ENCODE peak calls at places on chromosome 1, in four cellular contexts. One of them, this sample, is unnamed.

GRCh38 chr1:40985875-40986274 is 6.4 kb downstream of the CTPS1 start:
- DNase-seq in H7: no peak
- DNase-seq in fibroblast of mammary gland: no peak
- DNase-seq in effector memory CD4-positive, alpha-beta T cell: no peak
- DNase-seq in this sample: no peak

GRCh38 chr1:29586991-29587745 is 350.8 kb downstream of the PTPRU start:
- DNase-seq in effector memory CD4-positive, alpha-beta T cell: no peak
- DNase-seq in H7: no peak
- DNase-seq in fibroblast of mammary gland: peak; percentile 52
- DNase-seq in this sample: no peak

GRCh38 chr1:65389296-65389695 is 31.2 kb upstream of the LEPR start:
- DNase-seq in H7: no peak
- DNase-seq in fibroblast of mammary gland: peak; percentile 18
- DNase-seq in effector memory CD4-positive, alpha-beta T cell: no peak
- DNase-seq in this sample: no peak

GRCh38 chr1:1019122-1019999 is 559 bp upstream of the AGRN start:
- DNase-seq in H7: peak; percentile 99
- DNase-seq in effector memory CD4-positive, alpha-beta T cell: peak; percentile 64
- DNase-seq in fibroblast of mammary gland: peak; percentile 67
- DNase-seq in this sample: peak; percentile 80

GRCh38 chr1:53629101-53629691 is 109.8 kb downstream of the GLIS1 start:
- DNase-seq in effector memory CD4-positive, alpha-beta T cell: no peak
- DNase-seq in fibroblast of mammary gland: no peak
- DNase-seq in H7: no peak
- DNase-seq in this sample: no peak

GRCh38 chr1:172928412-172928811 is 122.3 kb downstream of the TNFSF18 start:
- DNase-seq in effector memory CD4-positive, alpha-beta T cell: no peak
- DNase-seq in fibroblast of mammary gland: peak; percentile 92
- DNase-seq in H7: no peak
- DNase-seq in this sample: no peak

GRCh38 chr1:224432141-224432540 is 2.5 kb downstream of the WDR26 start:
- DNase-seq in effector memory CD4-positive, alpha-beta T cell: no peak
- DNase-seq in H7: no peak
- DNase-seq in fibroblast of mammary gland: peak; percentile 64
- DNase-seq in this sample: no peak

GRCh38 chr1:89942825-89943658 is 51.9 kb upstream of the ZNF326 start:
- DNase-seq in fibroblast of mammary gland: peak; percentile 15
- DNase-seq in H7: no peak
- DNase-seq in effector memory CD4-positive, alpha-beta T cell: no peak
- DNase-seq in this sample: no peak

GRCh38 chr1:86062458-86062857 is 94.1 kb downstream of the COL24A1 start:
- DNase-seq in effector memory CD4-positive, alpha-beta T cell: no peak
- DNase-seq in H7: no peak
- DNase-seq in fibroblast of mammary gland: peak; percentile 15
- DNase-seq in this sample: no peak

GRCh38 chr1:38225745-38226144 is 179.2 kb upstream of the POU3F1 start:
- DNase-seq in H7: no peak
- DNase-seq in fibroblast of mammary gland: no peak
- DNase-seq in effector memory CD4-positive, alpha-beta T cell: no peak
- DNase-seq in this sample: no peak

GRCh38 chr1:51897699-51898031 is 19.1 kb upstream of the NRDC start:
- DNase-seq in effector memory CD4-positive, alpha-beta T cell: no peak
- DNase-seq in H7: no peak
- DNase-seq in fibroblast of mammary gland: peak; percentile 92
- DNase-seq in this sample: no peak

GRCh38 chr1:241499910-241500309 is 19.6 kb downstream of the FH start:
- DNase-seq in H7: peak; percentile 22
- DNase-seq in fibroblast of mammary gland: peak; percentile 75
- DNase-seq in effector memory CD4-positive, alpha-beta T cell: no peak
- DNase-seq in this sample: no peak

GRCh38 chr1:207004931-207005830 is 27.4 kb downstream of the C1orf116 start:
- DNase-seq in effector memory CD4-positive, alpha-beta T cell: peak; percentile 14
- DNase-seq in fibroblast of mammary gland: peak; percentile 77
- DNase-seq in H7: peak; percentile 72
- DNase-seq in this sample: peak; percentile 27

GRCh38 chr1:182622795-182623528 is 18.8 kb upstream of the RGS16 start:
- DNase-seq in effector memory CD4-positive, alpha-beta T cell: no peak
- DNase-seq in fibroblast of mammary gland: peak; percentile 79
- DNase-seq in H7: no peak
- DNase-seq in this sample: no peak

DNA sequence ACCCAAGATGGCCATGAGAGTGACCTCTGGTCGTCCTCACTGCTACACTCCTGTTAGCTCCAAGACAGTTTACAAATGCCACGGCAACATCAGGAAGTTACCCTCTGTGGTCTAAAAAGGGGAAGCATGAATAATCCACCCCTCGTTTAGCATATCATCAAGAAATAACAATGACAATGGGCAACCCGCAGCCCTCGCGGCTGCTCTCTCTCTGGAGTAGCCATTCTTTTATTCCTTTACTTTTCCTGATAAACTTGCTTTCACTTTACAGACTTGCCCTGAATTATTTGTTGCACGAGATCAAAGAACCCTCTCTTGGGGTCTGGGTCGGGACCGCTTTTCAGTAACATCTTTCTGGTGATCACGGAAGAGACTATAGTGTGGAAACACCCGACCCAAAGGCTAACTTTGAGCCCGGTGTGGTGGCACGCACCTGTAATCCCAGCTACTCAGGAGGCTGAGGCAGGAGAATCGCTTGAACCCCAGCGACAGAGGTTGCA is 19.8 kb upstream of the COX20 start:
- DNase-seq in H7: peak; percentile 32
- DNase-seq in effector memory CD4-positive, alpha-beta T cell: no peak
- DNase-seq in fibroblast of mammary gland: no peak
- DNase-seq in this sample: no peak
- H3K4me3 ChIP-seq in H7: peak overlapping the region; percentile 32
- H3K4me3 ChIP-seq in effector memory CD4-positive, alpha-beta T cell: no peak overlapping the region
- H3K4me3 ChIP-seq in fibroblast of mammary gland: no peak overlapping the region
- H3K4me3 ChIP-seq in this sample: no peak overlapping the region

GRCh38 chr1:108877858-108878257 is 1.1 kb downstream of the GPSM2 start:
- DNase-seq in H7: peak; percentile 27
- DNase-seq in effector memory CD4-positive, alpha-beta T cell: no peak
- DNase-seq in fibroblast of mammary gland: no peak
- DNase-seq in this sample: no peak

GRCh38 chr1:108880850-108881249 is 4.1 kb downstream of the GPSM2 start:
- DNase-seq in H7: no peak
- DNase-seq in fibroblast of mammary gland: no peak
- DNase-seq in effector memory CD4-positive, alpha-beta T cell: no peak
- DNase-seq in this sample: no peak

GRCh38 chr1:108881369-108881768 is 4.6 kb downstream of the GPSM2 start:
- DNase-seq in H7: no peak
- DNase-seq in fibroblast of mammary gland: peak; percentile 66
- DNase-seq in effector memory CD4-positive, alpha-beta T cell: no peak
- DNase-seq in this sample: no peak

GRCh38 chr1:108877324-108877812 is 583 bp downstream of the GPSM2 start:
- DNase-seq in H7: peak; percentile 32
- DNase-seq in fibroblast of mammary gland: peak; percentile 57
- DNase-seq in effector memory CD4-positive, alpha-beta T cell: no peak
- DNase-seq in this sample: no peak

GRCh38 chr1:108878678-108879077 is 1.9 kb downstream of the GPSM2 start:
- DNase-seq in H7: no peak
- DNase-seq in fibroblast of mammary gland: peak; percentile 47
- DNase-seq in effector memory CD4-positive, alpha-beta T cell: no peak
- DNase-seq in this sample: no peak
- H3K4me3 ChIP-seq in H7: peak overlapping the region; percentile 24
- H3K4me3 ChIP-seq in fibroblast of mammary gland: peak overlapping the region; percentile 86
- H3K4me3 ChIP-seq in effector memory CD4-positive, alpha-beta T cell: no peak overlapping the region
- H3K4me3 ChIP-seq in this sample: no peak overlapping the region

GRCh38 chr1:167120899-167121298 is 27.0 kb downstream of the STYXL2 start:
- DNase-seq in effector memory CD4-positive, alpha-beta T cell: no peak
- DNase-seq in H7: no peak
- DNase-seq in fibroblast of mammary gland: no peak
- DNase-seq in this sample: peak; percentile 51
- H3K4me3 ChIP-seq in effector memory CD4-positive, alpha-beta T cell: peak overlapping the region; percentile 56
- H3K4me3 ChIP-seq in H7: peak overlapping the region; percentile 51
- H3K4me3 ChIP-seq in fibroblast of mammary gland: peak overlapping the region; percentile 7
- H3K4me3 ChIP-seq in this sample: peak overlapping the region; percentile 79

DNA sequence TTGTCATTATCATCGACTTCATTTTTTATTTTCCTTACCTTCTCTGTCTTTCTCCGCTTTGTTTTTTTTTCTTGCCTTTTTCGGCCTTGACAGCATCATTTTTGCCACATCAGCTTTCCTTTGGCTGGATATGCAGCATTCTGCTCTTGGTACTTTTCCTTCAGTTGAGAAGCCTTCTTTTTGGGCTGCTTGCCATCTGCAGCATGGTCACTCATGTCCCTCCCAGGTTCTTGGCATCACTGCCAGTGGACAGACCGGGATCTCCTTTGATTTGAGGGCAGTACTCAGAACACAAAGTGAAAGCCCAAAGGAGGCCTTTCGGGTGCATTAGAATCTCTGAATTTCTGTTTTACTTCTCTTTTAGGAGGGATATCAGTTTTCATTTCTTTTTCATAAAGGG is 3.7 kb upstream of the PARP1 start:
- DNase-seq in fibroblast of mammary gland: no peak
- DNase-seq in effector memory CD4-positive, alpha-beta T cell: no peak
- DNase-seq in H7: no peak
- DNase-seq in this sample: no peak
- H3K4me3 ChIP-seq in fibroblast of mammary gland: no peak overlapping the region
- H3K4me3 ChIP-seq in effector memory CD4-positive, alpha-beta T cell: no peak overlapping the region
- H3K4me3 ChIP-seq in H7: no peak overlapping the region
- H3K4me3 ChIP-seq in this sample: no peak overlapping the region

DNA sequence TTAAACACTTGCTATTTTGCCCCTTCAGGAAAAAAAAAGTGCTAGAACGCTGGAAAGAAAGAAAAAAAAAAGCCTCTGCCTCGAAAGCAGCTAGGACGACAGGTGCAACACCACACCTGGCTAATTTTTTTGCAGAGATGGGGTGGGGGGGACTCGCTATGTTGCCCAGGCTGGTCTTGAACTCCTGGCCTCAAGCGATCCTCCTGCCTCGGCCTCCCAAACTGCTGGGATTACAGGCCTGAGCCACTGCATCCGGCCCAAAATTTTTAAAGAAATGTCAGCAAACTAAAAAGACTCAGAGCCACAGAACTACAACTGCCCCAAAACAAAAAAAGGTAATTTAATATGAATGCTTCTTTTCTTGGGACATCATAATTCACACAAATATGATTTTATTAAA is 1.4 kb downstream of the DOCK7 start:
- DNase-seq in fibroblast of mammary gland: no peak
- DNase-seq in H7: no peak
- DNase-seq in effector memory CD4-positive, alpha-beta T cell: no peak
- DNase-seq in this sample: no peak
- H3K4me3 ChIP-seq in fibroblast of mammary gland: peak overlapping the region; percentile 69
- H3K4me3 ChIP-seq in H7: no peak overlapping the region
- H3K4me3 ChIP-seq in effector memory CD4-positive, alpha-beta T cell: no peak overlapping the region
- H3K4me3 ChIP-seq in this sample: no peak overlapping the region

GRCh38 chr1:43566382-43567035 is 35.8 kb downstream of the PTPRF start:
- DNase-seq in H7: no peak
- DNase-seq in effector memory CD4-positive, alpha-beta T cell: no peak
- DNase-seq in fibroblast of mammary gland: no peak
- DNase-seq in this sample: no peak

GRCh38 chr1:43564617-43565348 is 34.1 kb downstream of the PTPRF start:
- DNase-seq in effector memory CD4-positive, alpha-beta T cell: no peak
- DNase-seq in H7: no peak
- DNase-seq in fibroblast of mammary gland: no peak
- DNase-seq in this sample: no peak

GRCh38 chr1:43563779-43564616 is 33.3 kb downstream of the PTPRF start:
- DNase-seq in H7: peak; percentile 78
- DNase-seq in fibroblast of mammary gland: no peak
- DNase-seq in effector memory CD4-positive, alpha-beta T cell: no peak
- DNase-seq in this sample: no peak

GRCh38 chr1:43569175-43569574 is 38.5 kb downstream of the PTPRF start:
- DNase-seq in fibroblast of mammary gland: no peak
- DNase-seq in effector memory CD4-positive, alpha-beta T cell: no peak
- DNase-seq in H7: no peak
- DNase-seq in this sample: no peak

GRCh38 chr1:43565600-43566360 is 35.1 kb downstream of the PTPRF start:
- DNase-seq in effector memory CD4-positive, alpha-beta T cell: no peak
- DNase-seq in fibroblast of mammary gland: peak; percentile 50
- DNase-seq in H7: peak; percentile 97
- DNase-seq in this sample: peak; percentile 20
- H3K4me3 ChIP-seq in effector memory CD4-positive, alpha-beta T cell: peak overlapping the region; percentile 52
- H3K4me3 ChIP-seq in fibroblast of mammary gland: peak overlapping the region; percentile 57
- H3K4me3 ChIP-seq in H7: peak overlapping the region; percentile 31
- H3K4me3 ChIP-seq in this sample: peak overlapping the region; percentile 30

DNA sequence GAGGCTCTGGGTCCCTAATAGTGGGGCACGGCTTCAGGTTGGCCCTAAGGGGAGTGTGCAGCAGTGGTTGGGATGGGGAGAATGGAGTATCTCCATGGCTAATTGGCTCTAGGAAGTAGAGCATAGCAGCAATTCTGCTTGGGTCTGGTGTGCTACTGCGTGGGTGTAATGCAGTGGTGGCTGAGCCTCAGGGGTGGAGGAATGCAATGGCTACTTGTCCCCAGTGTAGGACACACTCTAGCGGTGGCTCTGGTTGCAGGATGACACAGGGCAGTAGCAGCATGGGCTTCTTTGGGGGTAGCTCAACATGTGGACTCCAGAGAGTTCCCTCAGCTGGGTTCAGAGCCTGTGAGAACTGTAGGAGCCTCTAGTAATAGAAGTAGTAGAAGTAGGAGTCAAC is 91.2 kb upstream of the FAM78B start:
- DNase-seq in H7: no peak
- DNase-seq in fibroblast of mammary gland: no peak
- DNase-seq in effector memory CD4-positive, alpha-beta T cell: no peak
- DNase-seq in this sample: no peak
- H3K4me3 ChIP-seq in H7: no peak overlapping the region
- H3K4me3 ChIP-seq in fibroblast of mammary gland: no peak overlapping the region
- H3K4me3 ChIP-seq in effector memory CD4-positive, alpha-beta T cell: no peak overlapping the region
- H3K4me3 ChIP-seq in this sample: no peak overlapping the region

DNA sequence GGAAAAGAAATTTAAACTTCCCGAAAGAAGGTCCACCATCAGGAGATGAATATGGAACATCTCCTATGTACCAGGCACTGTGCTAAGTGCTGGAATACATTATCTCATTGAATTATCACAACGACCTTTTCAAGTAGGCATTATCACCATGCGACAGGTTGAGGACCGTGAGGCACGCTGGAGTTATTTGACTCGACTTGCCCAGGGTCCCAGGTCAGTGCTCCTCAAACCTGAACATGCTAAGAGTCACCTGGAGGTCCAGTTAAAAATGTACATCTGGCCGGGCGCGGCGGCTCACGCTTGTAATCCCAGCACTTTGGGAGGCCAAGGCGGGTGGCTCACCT is 15.9 kb upstream of the AGTRAP start:
- DNase-seq in effector memory CD4-positive, alpha-beta T cell: no peak
- DNase-seq in H7: no peak
- DNase-seq in fibroblast of mammary gland: no peak
- DNase-seq in this sample: no peak
- H3K4me3 ChIP-seq in effector memory CD4-positive, alpha-beta T cell: peak overlapping the region; percentile 60
- H3K4me3 ChIP-seq in H7: no peak overlapping the region
- H3K4me3 ChIP-seq in fibroblast of mammary gland: no peak overlapping the region
- H3K4me3 ChIP-seq in this sample: peak overlapping the region; percentile 66

DNA sequence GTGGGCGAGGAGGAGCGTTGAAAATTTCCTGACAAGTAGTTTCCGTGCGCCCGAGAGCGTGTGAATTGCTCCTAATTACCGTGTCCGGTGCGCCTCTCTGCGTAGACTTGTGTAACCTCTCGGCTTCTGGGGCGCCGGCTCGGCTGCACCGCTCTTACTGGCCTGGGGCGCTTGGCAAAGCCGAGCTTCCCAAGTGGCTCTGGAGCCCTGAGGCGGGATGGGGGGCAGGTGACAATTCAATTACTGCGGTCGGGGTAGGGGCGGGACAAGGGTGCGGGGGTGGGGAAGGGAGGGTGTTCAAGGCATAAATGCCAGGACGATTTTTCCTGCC is 392 bp upstream of the DMRTA2 start:
- DNase-seq in H7: peak; percentile 84
- DNase-seq in fibroblast of mammary gland: no peak
- DNase-seq in effector memory CD4-positive, alpha-beta T cell: no peak
- DNase-seq in this sample: no peak
- H3K4me3 ChIP-seq in H7: peak overlapping the region; percentile 40
- H3K4me3 ChIP-seq in fibroblast of mammary gland: no peak overlapping the region
- H3K4me3 ChIP-seq in effector memory CD4-positive, alpha-beta T cell: peak overlapping the region; percentile 53
- H3K4me3 ChIP-seq in this sample: no peak overlapping the region

GRCh38 chr1:234725177-234726132 is 115.5 kb upstream of the IRF2BP2 start:
- DNase-seq in H7: no peak
- DNase-seq in fibroblast of mammary gland: no peak
- DNase-seq in effector memory CD4-positive, alpha-beta T cell: peak; percentile 32
- DNase-seq in this sample: peak; percentile 67
- H3K4me3 ChIP-seq in H7: no peak overlapping the region
- H3K4me3 ChIP-seq in fibroblast of mammary gland: no peak overlapping the region
- H3K4me3 ChIP-seq in effector memory CD4-positive, alpha-beta T cell: peak overlapping the region; percentile 22
- H3K4me3 ChIP-seq in this sample: peak overlapping the region; percentile 52

This sample was measured in naive thymus-derived CD4-positive, alpha-beta T cell.